ENCODE peak calls at places on chromosomes 5 and 9, in seven cellular contexts. H is NCI-H1417; C is amniotic stem cell; O is H4; I is SHP77; V is activated effector memory CD4-positive, alpha-beta T cell treated with Interleukin-2 at 50 U/mL for 16 hours; K is H1. P is an unnamed sample.

GRCh38 chr5:179263391-179264052 is 81.7 kb downstream of the ADAMTS2 start:
- DNase-seq in H (no peak), C (no peak), O (no peak), I (no peak), V (no peak), K (no peak), P (no peak)

GRCh38 chr9:12774861-12775367 is at the start of gene LURAP1L:
- DNase-seq in H (peak), C (no peak), O (peak), I (peak), V (no peak), K (no peak), P (peak)

GRCh38 chr5:16609412-16609811 is 7.4 kb downstream of the RETREG1 start:
- DNase-seq in H (no peak), C (no peak), O (no peak), I (no peak), V (no peak), K (no peak), P (no peak)

GRCh38 chr9:12426198-12426864 is 266.9 kb upstream of the TYRP1 start:
- DNase-seq in H (peak), C (no peak), O (peak), I (no peak), V (no peak), K (no peak), P (no peak)

GRCh38 chr5:149728303-149728702 is 1.8 kb upstream of the PPARGC1B start:
- DNase-seq in H (no peak), C (no peak), O (no peak), I (no peak), V (no peak), K (no peak), P (no peak)

GRCh38 chr5:93192107-93192506 is 388.9 kb downstream of the NR2F1-AS1 start:
- DNase-seq in H (no peak), C (peak), O (peak), I (no peak), V (no peak), K (no peak), P (no peak)

GRCh38 chr5:59020611-59021285 is 437.9 kb downstream of the RAB3C start:
- DNase-seq in H (peak), C (no peak), O (no peak), I (peak), V (no peak), K (no peak), P (no peak)

GRCh38 chr9:123679330-123679987 is 250.5 kb downstream of the DENND1A start:
- DNase-seq in H (peak), C (no peak), O (peak), I (peak), V (no peak), K (no peak), P (no peak)

GRCh38 chr5:17426104-17426739 is 71.8 kb upstream of the TAF11L2 start:
- DNase-seq in H (peak), C (no peak), O (no peak), I (no peak), V (no peak), K (no peak), P (no peak)

GRCh38 chr5:31237159-31237558 is 43.7 kb downstream of the CDH6 start:
- DNase-seq in H (peak), C (no peak), O (no peak), I (no peak), V (no peak), K (no peak), P (peak)

GRCh38 chr5:179603308-179603707 is 20.2 kb downstream of the HNRNPH1 start:
- DNase-seq in H (no peak), C (no peak), O (no peak), I (no peak), V (no peak), K (no peak), P (no peak)

GRCh38 chr5:176152191-176152932 is 85.9 kb upstream of the SIMC1 start:
- DNase-seq in H (peak), C (no peak), O (peak), I (no peak), V (no peak), K (no peak), P (no peak)

GRCh38 chr9:109107402-109108240 is 12.1 kb downstream of the TMEM245 start:
- DNase-seq in H (no peak), C (peak), O (peak), I (no peak), V (no peak), K (no peak), P (no peak)

GRCh38 chr9:35575478-35575877 is 29.6 kb upstream of the TESK1 start:
- DNase-seq in H (no peak), C (no peak), O (no peak), I (no peak), V (no peak), K (no peak), P (no peak)

GRCh38 chr9:109880276-109881169 is 100.5 kb downstream of the PALM2AKAP2 start:
- DNase-seq in H (peak), C (no peak), O (peak), I (no peak), V (no peak), K (peak), P (no peak)

GRCh38 chr5:136631176-136631575 is 265.8 kb upstream of the TRPC7 start:
- DNase-seq in H (no peak), C (no peak), O (peak), I (no peak), V (no peak), K (no peak), P (no peak)

GRCh38 chr5:68593211-68593701 is 377.7 kb downstream of the PIK3R1 start:
- DNase-seq in H (no peak), C (no peak), O (no peak), I (no peak), V (no peak), K (no peak), P (peak)

GRCh38 chr5:132777209-132778069 is at the start of gene SEPTIN8:
- DNase-seq in H (peak), C (peak), O (no peak), I (peak), V (peak), K (no peak), P (peak)

GRCh38 chr9:8961186-8961666 is 1161.6 kb upstream of the DMAC1 start:
- DNase-seq in H (peak), C (no peak), O (no peak), I (no peak), V (no peak), K (no peak), P (no peak)

P was measured in SK-N-DZ.